ENCODE peak calls at places on chromosomes 13 and 19, in eight cellular contexts. One of them, this sample, is unnamed.

GRCh38 chr13:44015808-44016207 is 136.1 kb downstream of the LACC1 start:
- DNase-seq in RWPE1: no peak
- DNase-seq in omental fat pad: no peak
- DNase-seq in stimulated activated CD4-positive, alpha-beta T cell treated with anti-CD3 and anti-CD28 coated beads, Interleukin-2, amount 100 ng/mL, for 48 hours: no peak
- DNase-seq in HEK293T: no peak
- DNase-seq in caudate nucleus: no peak
- DNase-seq in cerebellar cortex: no peak
- DNase-seq in NCI-H1694 treated with DMSO at 0.1 percent for 48 hours: no peak
- DNase-seq in this sample: no peak

GRCh38 chr13:104809483-104809882 is 1726.0 kb downstream of the EFNB2 start:
- DNase-seq in RWPE1: no peak
- DNase-seq in omental fat pad: no peak
- DNase-seq in stimulated activated CD4-positive, alpha-beta T cell treated with anti-CD3 and anti-CD28 coated beads, Interleukin-2, amount 100 ng/mL, for 48 hours: no peak
- DNase-seq in HEK293T: no peak
- DNase-seq in caudate nucleus: no peak
- DNase-seq in cerebellar cortex: no peak
- DNase-seq in NCI-H1694 treated with DMSO at 0.1 percent for 48 hours: no peak
- DNase-seq in this sample: no peak

GRCh38 chr19:44777715-44778347 is at the start of gene CBLC:
- DNase-seq in RWPE1: peak
- DNase-seq in omental fat pad: no peak
- DNase-seq in stimulated activated CD4-positive, alpha-beta T cell treated with anti-CD3 and anti-CD28 coated beads, Interleukin-2, amount 100 ng/mL, for 48 hours: no peak
- DNase-seq in HEK293T: no peak
- DNase-seq in caudate nucleus: no peak
- DNase-seq in cerebellar cortex: no peak
- DNase-seq in NCI-H1694 treated with DMSO at 0.1 percent for 48 hours: no peak
- DNase-seq in this sample: no peak

GRCh38 chr19:49145485-49146407 is 9.4 kb downstream of the HRC start:
- DNase-seq in RWPE1: peak
- DNase-seq in omental fat pad: peak
- DNase-seq in stimulated activated CD4-positive, alpha-beta T cell treated with anti-CD3 and anti-CD28 coated beads, Interleukin-2, amount 100 ng/mL, for 48 hours: peak
- DNase-seq in HEK293T: peak
- DNase-seq in caudate nucleus: peak
- DNase-seq in cerebellar cortex: peak
- DNase-seq in NCI-H1694 treated with DMSO at 0.1 percent for 48 hours: peak
- DNase-seq in this sample: peak

GRCh38 chr13:65582160-65582559 is 1648.0 kb downstream of the PCDH9 start:
- DNase-seq in RWPE1: no peak
- DNase-seq in omental fat pad: no peak
- DNase-seq in stimulated activated CD4-positive, alpha-beta T cell treated with anti-CD3 and anti-CD28 coated beads, Interleukin-2, amount 100 ng/mL, for 48 hours: no peak
- DNase-seq in HEK293T: no peak
- DNase-seq in caudate nucleus: no peak
- DNase-seq in cerebellar cortex: no peak
- DNase-seq in NCI-H1694 treated with DMSO at 0.1 percent for 48 hours: no peak
- DNase-seq in this sample: no peak

GRCh38 chr19:46372901-46373572 is 26.1 kb downstream of the PPP5C start:
- DNase-seq in RWPE1: peak
- DNase-seq in omental fat pad: no peak
- DNase-seq in stimulated activated CD4-positive, alpha-beta T cell treated with anti-CD3 and anti-CD28 coated beads, Interleukin-2, amount 100 ng/mL, for 48 hours: no peak
- DNase-seq in HEK293T: no peak
- DNase-seq in caudate nucleus: no peak
- DNase-seq in cerebellar cortex: peak
- DNase-seq in NCI-H1694 treated with DMSO at 0.1 percent for 48 hours: peak
- DNase-seq in this sample: no peak

GRCh38 chr13:39132286-39132685 is 94.0 kb downstream of the NHLRC3 start:
- DNase-seq in RWPE1: peak
- DNase-seq in omental fat pad: no peak
- DNase-seq in stimulated activated CD4-positive, alpha-beta T cell treated with anti-CD3 and anti-CD28 coated beads, Interleukin-2, amount 100 ng/mL, for 48 hours: no peak
- DNase-seq in HEK293T: no peak
- DNase-seq in caudate nucleus: no peak
- DNase-seq in cerebellar cortex: no peak
- DNase-seq in NCI-H1694 treated with DMSO at 0.1 percent for 48 hours: no peak
- DNase-seq in this sample: no peak

GRCh38 chr19:13729859-13730258 is 34.5 kb upstream of the MRI1 start:
- DNase-seq in RWPE1: no peak
- DNase-seq in omental fat pad: no peak
- DNase-seq in stimulated activated CD4-positive, alpha-beta T cell treated with anti-CD3 and anti-CD28 coated beads, Interleukin-2, amount 100 ng/mL, for 48 hours: no peak
- DNase-seq in HEK293T: no peak
- DNase-seq in caudate nucleus: no peak
- DNase-seq in cerebellar cortex: no peak
- DNase-seq in NCI-H1694 treated with DMSO at 0.1 percent for 48 hours: no peak
- DNase-seq in this sample: peak

GRCh38 chr19:35756373-35757230 is at the start of gene HSPB6:
- DNase-seq in RWPE1: no peak
- DNase-seq in omental fat pad: no peak
- DNase-seq in stimulated activated CD4-positive, alpha-beta T cell treated with anti-CD3 and anti-CD28 coated beads, Interleukin-2, amount 100 ng/mL, for 48 hours: no peak
- DNase-seq in HEK293T: no peak
- DNase-seq in caudate nucleus: no peak
- DNase-seq in cerebellar cortex: no peak
- DNase-seq in NCI-H1694 treated with DMSO at 0.1 percent for 48 hours: no peak
- DNase-seq in this sample: no peak

GRCh38 chr13:95707442-95708389 is 30.8 kb downstream of the DNAJC3 start:
- DNase-seq in RWPE1: no peak
- DNase-seq in omental fat pad: no peak
- DNase-seq in stimulated activated CD4-positive, alpha-beta T cell treated with anti-CD3 and anti-CD28 coated beads, Interleukin-2, amount 100 ng/mL, for 48 hours: no peak
- DNase-seq in HEK293T: no peak
- DNase-seq in caudate nucleus: no peak
- DNase-seq in cerebellar cortex: no peak
- DNase-seq in NCI-H1694 treated with DMSO at 0.1 percent for 48 hours: no peak
- DNase-seq in this sample: no peak

GRCh38 chr19:3821857-3822364 is 35.7 kb upstream of the MATK start:
- DNase-seq in RWPE1: peak
- DNase-seq in omental fat pad: peak
- DNase-seq in stimulated activated CD4-positive, alpha-beta T cell treated with anti-CD3 and anti-CD28 coated beads, Interleukin-2, amount 100 ng/mL, for 48 hours: peak
- DNase-seq in HEK293T: peak
- DNase-seq in caudate nucleus: no peak
- DNase-seq in cerebellar cortex: peak
- DNase-seq in NCI-H1694 treated with DMSO at 0.1 percent for 48 hours: peak
- DNase-seq in this sample: no peak

GRCh38 chr13:108155185-108156106 is 59.9 kb downstream of the LIG4 start:
- DNase-seq in RWPE1: peak
- DNase-seq in omental fat pad: peak
- DNase-seq in stimulated activated CD4-positive, alpha-beta T cell treated with anti-CD3 and anti-CD28 coated beads, Interleukin-2, amount 100 ng/mL, for 48 hours: peak
- DNase-seq in HEK293T: peak
- DNase-seq in caudate nucleus: no peak
- DNase-seq in cerebellar cortex: peak
- DNase-seq in NCI-H1694 treated with DMSO at 0.1 percent for 48 hours: peak
- DNase-seq in this sample: peak

GRCh38 chr19:51687791-51688664 is 5.1 kb upstream of the SPACA6 start:
- DNase-seq in RWPE1: peak
- DNase-seq in omental fat pad: no peak
- DNase-seq in stimulated activated CD4-positive, alpha-beta T cell treated with anti-CD3 and anti-CD28 coated beads, Interleukin-2, amount 100 ng/mL, for 48 hours: no peak
- DNase-seq in HEK293T: no peak
- DNase-seq in caudate nucleus: peak
- DNase-seq in cerebellar cortex: peak
- DNase-seq in NCI-H1694 treated with DMSO at 0.1 percent for 48 hours: peak
- DNase-seq in this sample: no peak

GRCh38 chr19:39192846-39193245 is 3.9 kb upstream of the NCCRP1 start:
- DNase-seq in RWPE1: no peak
- DNase-seq in omental fat pad: no peak
- DNase-seq in stimulated activated CD4-positive, alpha-beta T cell treated with anti-CD3 and anti-CD28 coated beads, Interleukin-2, amount 100 ng/mL, for 48 hours: no peak
- DNase-seq in HEK293T: no peak
- DNase-seq in caudate nucleus: no peak
- DNase-seq in cerebellar cortex: no peak
- DNase-seq in NCI-H1694 treated with DMSO at 0.1 percent for 48 hours: no peak
- DNase-seq in this sample: no peak

GRCh38 chr19:40807147-40808020 is 8.4 kb downstream of the EGLN2 start:
- DNase-seq in RWPE1: peak
- DNase-seq in omental fat pad: no peak
- DNase-seq in stimulated activated CD4-positive, alpha-beta T cell treated with anti-CD3 and anti-CD28 coated beads, Interleukin-2, amount 100 ng/mL, for 48 hours: no peak
- DNase-seq in HEK293T: peak
- DNase-seq in caudate nucleus: no peak
- DNase-seq in cerebellar cortex: peak
- DNase-seq in NCI-H1694 treated with DMSO at 0.1 percent for 48 hours: no peak
- DNase-seq in this sample: no peak

GRCh38 chr13:45082964-45083363 is 37.3 kb upstream of the GTF2F2 start:
- DNase-seq in RWPE1: peak
- DNase-seq in omental fat pad: no peak
- DNase-seq in stimulated activated CD4-positive, alpha-beta T cell treated with anti-CD3 and anti-CD28 coated beads, Interleukin-2, amount 100 ng/mL, for 48 hours: no peak
- DNase-seq in HEK293T: no peak
- DNase-seq in caudate nucleus: no peak
- DNase-seq in cerebellar cortex: no peak
- DNase-seq in NCI-H1694 treated with DMSO at 0.1 percent for 48 hours: no peak
- DNase-seq in this sample: no peak

GRCh38 chr13:27704681-27705080 is 83.0 kb downstream of the POLR1D start:
- DNase-seq in RWPE1: no peak
- DNase-seq in omental fat pad: no peak
- DNase-seq in stimulated activated CD4-positive, alpha-beta T cell treated with anti-CD3 and anti-CD28 coated beads, Interleukin-2, amount 100 ng/mL, for 48 hours: no peak
- DNase-seq in HEK293T: no peak
- DNase-seq in caudate nucleus: no peak
- DNase-seq in cerebellar cortex: no peak
- DNase-seq in NCI-H1694 treated with DMSO at 0.1 percent for 48 hours: no peak
- DNase-seq in this sample: no peak

GRCh38 chr13:90008707-90009149 is 1338.8 kb upstream of the MIR17HG start:
- DNase-seq in RWPE1: no peak
- DNase-seq in omental fat pad: no peak
- DNase-seq in stimulated activated CD4-positive, alpha-beta T cell treated with anti-CD3 and anti-CD28 coated beads, Interleukin-2, amount 100 ng/mL, for 48 hours: no peak
- DNase-seq in HEK293T: no peak
- DNase-seq in caudate nucleus: no peak
- DNase-seq in cerebellar cortex: no peak
- DNase-seq in NCI-H1694 treated with DMSO at 0.1 percent for 48 hours: no peak
- DNase-seq in this sample: no peak

GRCh38 chr19:55688422-55689218 is 13.6 kb downstream of the EPN1 start:
- DNase-seq in RWPE1: no peak
- DNase-seq in omental fat pad: no peak
- DNase-seq in stimulated activated CD4-positive, alpha-beta T cell treated with anti-CD3 and anti-CD28 coated beads, Interleukin-2, amount 100 ng/mL, for 48 hours: no peak
- DNase-seq in HEK293T: no peak
- DNase-seq in caudate nucleus: no peak
- DNase-seq in cerebellar cortex: no peak
- DNase-seq in NCI-H1694 treated with DMSO at 0.1 percent for 48 hours: no peak
- DNase-seq in this sample: no peak

GRCh38 chr13:31870511-31870910 is 131.2 kb downstream of the RXFP2 start:
- DNase-seq in RWPE1: no peak
- DNase-seq in omental fat pad: no peak
- DNase-seq in stimulated activated CD4-positive, alpha-beta T cell treated with anti-CD3 and anti-CD28 coated beads, Interleukin-2, amount 100 ng/mL, for 48 hours: no peak
- DNase-seq in HEK293T: no peak
- DNase-seq in caudate nucleus: no peak
- DNase-seq in cerebellar cortex: no peak
- DNase-seq in NCI-H1694 treated with DMSO at 0.1 percent for 48 hours: no peak
- DNase-seq in this sample: no peak

GRCh38 chr13:39263033-39263432 is 224.8 kb downstream of the NHLRC3 start:
- DNase-seq in RWPE1: peak
- DNase-seq in omental fat pad: peak
- DNase-seq in stimulated activated CD4-positive, alpha-beta T cell treated with anti-CD3 and anti-CD28 coated beads, Interleukin-2, amount 100 ng/mL, for 48 hours: peak
- DNase-seq in HEK293T: peak
- DNase-seq in caudate nucleus: no peak
- DNase-seq in cerebellar cortex: peak
- DNase-seq in NCI-H1694 treated with DMSO at 0.1 percent for 48 hours: peak
- DNase-seq in this sample: no peak